ENCODE peak calls at places on chromosomes 6 and 20, in four cellular contexts. One of them, this sample, is unnamed.

GRCh38 chr6:109892451-109893435 is 85.4 kb upstream of the GPR6 start:
- DNase-seq in H1: no peak
- DNase-seq in GM12878: no peak
- DNase-seq in HepG2: no peak
- DNase-seq in this sample: no peak

GRCh38 chr6:161138545-161139303 is 135.1 kb downstream of the AGPAT4 start:
- DNase-seq in HepG2: no peak
- DNase-seq in H1: no peak
- DNase-seq in GM12878: no peak
- DNase-seq in this sample: no peak

GRCh38 chr6:74557236-74557635 is 648.6 kb downstream of the COL12A1 start:
- DNase-seq in HepG2: no peak
- DNase-seq in GM12878: no peak
- DNase-seq in H1: no peak
- DNase-seq in this sample: no peak

GRCh38 chr6:334536-334935 is 42.2 kb downstream of the DUSP22 start:
- DNase-seq in HepG2: no peak
- DNase-seq in H1: no peak
- DNase-seq in GM12878: no peak
- DNase-seq in this sample: no peak

GRCh38 chr6:32108094-32108627 is 977 bp downstream of the TNXB start:
- DNase-seq in HepG2: no peak
- DNase-seq in H1: no peak
- DNase-seq in GM12878: no peak
- DNase-seq in this sample: no peak

GRCh38 chr6:81608776-81609175 is 143.7 kb downstream of the TENT5A start:
- DNase-seq in HepG2: no peak
- DNase-seq in GM12878: no peak
- DNase-seq in H1: no peak
- DNase-seq in this sample: no peak

GRCh38 chr6:139539852-139540251 is 165.4 kb upstream of the CITED2 start:
- DNase-seq in H1: peak
- DNase-seq in HepG2: peak
- DNase-seq in GM12878: no peak
- DNase-seq in this sample: peak

GRCh38 chr6:157019115-157019628 is 242.0 kb downstream of the ARID1B start:
- DNase-seq in HepG2: peak
- DNase-seq in GM12878: no peak
- DNase-seq in H1: no peak
- DNase-seq in this sample: no peak

GRCh38 chr6:12592634-12593033 is 123.9 kb upstream of the PHACTR1 start:
- DNase-seq in H1: no peak
- DNase-seq in GM12878: no peak
- DNase-seq in HepG2: no peak
- DNase-seq in this sample: no peak

GRCh38 chr20:36645998-36646397 is at the start of gene SLA2:
- DNase-seq in H1: no peak
- DNase-seq in GM12878: no peak
- DNase-seq in HepG2: no peak
- DNase-seq in this sample: no peak

GRCh38 chr6:15948930-15949900 is 179.7 kb upstream of the MYLIP start:
- DNase-seq in H1: no peak
- DNase-seq in HepG2: peak
- DNase-seq in GM12878: no peak
- DNase-seq in this sample: peak

GRCh38 chr20:39246436-39246835 is 284.3 kb downstream of the DHX35 start:
- DNase-seq in H1: no peak
- DNase-seq in HepG2: no peak
- DNase-seq in GM12878: no peak
- DNase-seq in this sample: no peak

GRCh38 chr6:56891754-56892153 is 63.2 kb upstream of the BEND6 start:
- DNase-seq in H1: no peak
- DNase-seq in GM12878: no peak
- DNase-seq in HepG2: no peak
- DNase-seq in this sample: no peak

GRCh38 chr6:56517155-56517745 is 125.4 kb downstream of the DST start:
- DNase-seq in GM12878: no peak
- DNase-seq in H1: no peak
- DNase-seq in HepG2: no peak
- DNase-seq in this sample: no peak

GRCh38 chr6:133551847-133552331 is 310.7 kb downstream of the EYA4 start:
- DNase-seq in H1: no peak
- DNase-seq in HepG2: no peak
- DNase-seq in GM12878: no peak
- DNase-seq in this sample: no peak

GRCh38 chr6:38179794-38180430 is 360.4 kb downstream of the ZFAND3 start:
- DNase-seq in GM12878: no peak
- DNase-seq in H1: no peak
- DNase-seq in HepG2: no peak
- DNase-seq in this sample: no peak

GRCh38 chr6:31829633-31830492 is 2.3 kb downstream of the HSPA1B start:
- DNase-seq in GM12878: no peak
- DNase-seq in H1: no peak
- DNase-seq in HepG2: no peak
- DNase-seq in this sample: no peak

GRCh38 chr6:8219352-8219943 is 117.1 kb upstream of the EEF1E1 start:
- DNase-seq in GM12878: no peak
- DNase-seq in H1: no peak
- DNase-seq in HepG2: peak
- DNase-seq in this sample: no peak

GRCh38 chr6:34157236-34157830 is 11.4 kb upstream of the GRM4 start:
- DNase-seq in H1: no peak
- DNase-seq in GM12878: no peak
- DNase-seq in HepG2: no peak
- DNase-seq in this sample: no peak

GRCh38 chr6:64504509-64504908 is 868.9 kb downstream of the PHF3 start:
- DNase-seq in GM12878: no peak
- DNase-seq in HepG2: no peak
- DNase-seq in H1: no peak
- DNase-seq in this sample: no peak

GRCh38 chr6:18528084-18528743 is 141.1 kb downstream of the RNF144B start:
- DNase-seq in HepG2: no peak
- DNase-seq in GM12878: no peak
- DNase-seq in H1: no peak
- DNase-seq in this sample: no peak

GRCh38 chr20:57589728-57590484 is 29.0 kb downstream of the PCK1 start:
- DNase-seq in HepG2: peak
- DNase-seq in GM12878: no peak
- DNase-seq in H1: no peak
- DNase-seq in this sample: no peak

GRCh38 chr20:41476013-41476441 is 109.4 kb upstream of the EMILIN3 start:
- DNase-seq in GM12878: no peak
- DNase-seq in H1: no peak
- DNase-seq in HepG2: no peak
- DNase-seq in this sample: no peak
- TF ChIP-seq SUZ12 in GM12878: no peak
- TF ChIP-seq SUZ12 in H1: no peak
- TF ChIP-seq SUZ12 in HepG2: no peak
- TF ChIP-seq SUZ12 in this sample: no peak

GRCh38 chr20:44552039-44552438 is 30.2 kb upstream of the SERINC3 start:
- DNase-seq in HepG2: peak
- DNase-seq in H1: no peak
- DNase-seq in GM12878: no peak
- DNase-seq in this sample: no peak

GRCh38 chr20:44549123-44549522 is 27.3 kb upstream of the SERINC3 start:
- DNase-seq in GM12878: no peak
- DNase-seq in HepG2: no peak
- DNase-seq in H1: no peak
- DNase-seq in this sample: no peak

GRCh38 chr20:44544178-44544719 is 22.4 kb upstream of the SERINC3 start:
- DNase-seq in H1: no peak
- DNase-seq in GM12878: no peak
- DNase-seq in HepG2: no peak
- DNase-seq in this sample: no peak

GRCh38 chr20:44547419-44547818 is 25.5 kb upstream of the SERINC3 start:
- DNase-seq in HepG2: no peak
- DNase-seq in GM12878: no peak
- DNase-seq in H1: no peak
- DNase-seq in this sample: no peak

GRCh38 chr20:44548171-44548678 is 26.4 kb upstream of the SERINC3 start:
- DNase-seq in HepG2: no peak
- DNase-seq in H1: no peak
- DNase-seq in GM12878: no peak
- DNase-seq in this sample: no peak
- TF ChIP-seq ZNF274 in HepG2: no peak
- TF ChIP-seq ZNF274 in H1: no peak
- TF ChIP-seq ZNF274 in GM12878: no peak
- TF ChIP-seq ZNF274 in this sample: no peak

GRCh38 chr6:30571085-30572077 is at the start of gene ABCF1:
- DNase-seq in GM12878: peak
- DNase-seq in H1: peak
- DNase-seq in HepG2: peak
- DNase-seq in this sample: peak
- TF ChIP-seq SUZ12 in GM12878: no peak
- TF ChIP-seq SUZ12 in H1: no peak
- TF ChIP-seq SUZ12 in HepG2: no peak
- TF ChIP-seq SUZ12 in this sample: no peak

GRCh38 chr20:62977613-62978558 is 25.4 kb downstream of the SLC17A9 start:
- DNase-seq in HepG2: no peak
- DNase-seq in GM12878: peak
- DNase-seq in H1: no peak
- DNase-seq in this sample: no peak
- TF ChIP-seq ZNF274 in HepG2: no peak
- TF ChIP-seq ZNF274 in GM12878: no peak
- TF ChIP-seq ZNF274 in H1: no peak
- TF ChIP-seq ZNF274 in this sample: no peak

This sample was measured in NT2/D1.